ENCODE peak calls at places on chromosomes 3 and 15, in nine cellular contexts. N is endothelial cell of umbilical vein, T is PC-9, G is heart left ventricle, F is lower lobe of right lung, B is stomach, S is upper lobe of left lung, A is choroid plexus epithelial cell, V is GM06990. L is an unnamed sample.

GRCh38 chr15:39283531-39283930 is 297.3 kb upstream of the THBS1 start:
- DNase-seq in T (no peak), V (no peak), A (peak), F (no peak), G (no peak), S (no peak), N (no peak), B (no peak), L (no peak)

GRCh38 chr3:139794469-139795265 is 116.9 kb upstream of the NMNAT3 start:
- DNase-seq in T (no peak), G (no peak), A (peak), B (no peak), V (no peak), N (no peak), F (no peak), S (no peak), L (no peak)

GRCh38 chr3:16897254-16897926 is 12.6 kb downstream of the PLCL2 start:
- DNase-seq in B (no peak), N (no peak), F (no peak), T (no peak), S (no peak), G (no peak), A (peak), V (peak), L (peak)

GRCh38 chr3:174365796-174366195 is 493.3 kb upstream of the NAALADL2 start:
- DNase-seq in F (no peak), T (no peak), B (no peak), A (no peak), G (no peak), N (no peak), V (no peak), S (no peak), L (no peak)

GRCh38 chr3:47261301-47261700 is 21.3 kb downstream of the KIF9 start:
- DNase-seq in T (peak), A (no peak), N (no peak), G (no peak), B (no peak), V (no peak), F (peak), S (no peak), L (no peak)

GRCh38 chr15:66657062-66658020 is 44.7 kb upstream of the SMAD6 start:
- DNase-seq in A (no peak), F (no peak), S (no peak), N (no peak), G (no peak), T (no peak), V (no peak), B (no peak), L (no peak)

GRCh38 chr3:113223831-113224240 is 12.5 kb downstream of the BOC start:
- DNase-seq in S (no peak), G (no peak), A (peak), N (no peak), F (peak), V (peak), B (no peak), T (no peak), L (peak)

GRCh38 chr15:41945701-41946100 is 26.7 kb downstream of the EHD4 start:
- DNase-seq in G (no peak), S (no peak), A (no peak), V (no peak), N (no peak), F (no peak), B (no peak), T (no peak), L (no peak)

GRCh38 chr3:156431334-156432121 is 123.4 kb downstream of the SSR3 start:
- DNase-seq in F (no peak), N (peak), G (no peak), A (no peak), V (no peak), B (no peak), T (no peak), S (no peak), L (no peak)

GRCh38 chr3:128395046-128395445 is 71.6 kb downstream of the DNAJB8 start:
- DNase-seq in S (no peak), T (no peak), N (no peak), G (no peak), V (no peak), A (no peak), F (no peak), B (no peak), L (no peak)

GRCh38 chr15:71440479-71441071 is 325.3 kb downstream of the THSD4 start:
- DNase-seq in F (no peak), B (no peak), V (peak), T (no peak), N (peak), S (no peak), G (no peak), A (peak), L (peak)

GRCh38 chr3:49277357-49277723 is 308 bp upstream of the C3orf62 start:
- DNase-seq in F (no peak), B (no peak), T (no peak), V (no peak), A (peak), S (no peak), N (no peak), G (no peak), L (no peak)

GRCh38 chr15:56168394-56168793 is 75.3 kb downstream of the RFX7 start:
- DNase-seq in T (no peak), N (no peak), S (no peak), B (no peak), V (no peak), A (peak), G (no peak), F (no peak), L (no peak)

GRCh38 chr15:87671289-87671688 is 585.2 kb downstream of the NTRK3 start:
- DNase-seq in V (no peak), S (no peak), G (no peak), F (no peak), T (no peak), A (no peak), N (no peak), B (no peak), L (no peak)

GRCh38 chr15:87667643-87668042 is 588.9 kb downstream of the NTRK3 start:
- DNase-seq in B (no peak), T (no peak), F (no peak), G (no peak), A (no peak), V (no peak), S (no peak), N (no peak), L (no peak)

GRCh38 chr15:87669846-87670245 is 586.7 kb downstream of the NTRK3 start:
- DNase-seq in B (no peak), F (no peak), A (no peak), V (no peak), S (no peak), T (no peak), N (no peak), G (no peak), L (no peak)

DNA sequence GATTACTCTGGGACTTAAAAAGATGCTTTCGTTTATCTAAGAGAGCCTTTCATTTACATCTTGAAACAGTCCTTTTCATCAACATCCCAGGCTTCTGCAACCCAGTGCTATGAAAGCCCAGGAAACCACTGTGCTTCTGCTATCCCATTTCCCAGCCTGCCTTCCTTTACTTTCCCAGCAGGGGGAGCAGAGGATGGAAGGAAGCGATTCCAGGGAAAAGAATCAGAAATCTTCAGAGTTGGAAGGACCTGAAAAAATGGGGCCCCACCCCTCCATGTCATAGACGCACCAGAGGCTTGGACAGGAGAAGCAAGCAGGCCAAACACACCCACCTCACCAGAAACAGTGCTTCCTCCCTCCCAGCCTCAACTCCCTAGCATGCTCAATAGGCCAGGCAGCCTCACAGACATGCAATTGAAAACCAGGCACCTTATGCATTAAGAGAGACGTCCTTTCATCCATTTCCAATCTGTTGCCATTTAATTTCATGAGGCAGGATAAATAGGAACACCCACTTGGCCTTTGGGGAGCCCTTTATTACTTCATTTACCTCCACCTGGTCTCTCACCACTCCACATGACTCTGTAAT is 584.1 kb downstream of the NTRK3 start:
- DNase-seq in S (no peak), G (no peak), V (no peak), B (no peak), N (peak), F (no peak), T (no peak), A (peak), L (no peak)
- TF ChIP-seq CTCF in S (peak), G (peak), V (no peak), B (peak), N (peak), F (peak), T (peak), A (peak), L (no peak)

GRCh38 chr15:73127302-73127936 is 75.2 kb downstream of the NEO1 start:
- DNase-seq in F (no peak), T (no peak), G (no peak), N (peak), V (peak), A (peak), S (no peak), B (no peak), L (peak)
- TF ChIP-seq CTCF in F (peak), T (peak), G (peak), N (peak), V (peak), A (peak), S (peak), B (peak), L (peak)

DNA sequence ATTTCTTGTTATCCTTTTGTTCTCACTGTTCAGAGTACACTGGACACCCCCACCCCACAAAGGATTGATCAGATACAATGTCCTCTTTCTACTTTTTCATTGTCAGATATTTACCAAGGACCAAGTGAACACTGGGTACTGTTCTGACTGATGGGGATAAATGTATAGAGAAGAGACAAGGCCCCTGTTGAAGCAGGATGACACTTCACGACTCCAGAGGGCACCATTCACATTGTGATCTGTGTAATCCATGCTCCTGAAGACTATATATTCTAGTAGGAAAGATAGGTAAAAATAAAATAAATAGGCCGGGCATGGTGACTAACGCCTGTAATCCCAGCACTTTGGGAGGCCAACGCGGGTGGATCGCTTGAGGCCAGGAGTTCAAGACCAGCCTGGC is 7.2 kb upstream of the CRYGS start:
- DNase-seq in F (no peak), B (no peak), S (no peak), N (no peak), G (no peak), T (no peak), V (no peak), A (no peak), L (no peak)
- TF ChIP-seq CTCF in F (no peak), B (no peak), S (no peak), N (no peak), G (no peak), T (no peak), V (no peak), A (no peak), L (no peak)

DNA sequence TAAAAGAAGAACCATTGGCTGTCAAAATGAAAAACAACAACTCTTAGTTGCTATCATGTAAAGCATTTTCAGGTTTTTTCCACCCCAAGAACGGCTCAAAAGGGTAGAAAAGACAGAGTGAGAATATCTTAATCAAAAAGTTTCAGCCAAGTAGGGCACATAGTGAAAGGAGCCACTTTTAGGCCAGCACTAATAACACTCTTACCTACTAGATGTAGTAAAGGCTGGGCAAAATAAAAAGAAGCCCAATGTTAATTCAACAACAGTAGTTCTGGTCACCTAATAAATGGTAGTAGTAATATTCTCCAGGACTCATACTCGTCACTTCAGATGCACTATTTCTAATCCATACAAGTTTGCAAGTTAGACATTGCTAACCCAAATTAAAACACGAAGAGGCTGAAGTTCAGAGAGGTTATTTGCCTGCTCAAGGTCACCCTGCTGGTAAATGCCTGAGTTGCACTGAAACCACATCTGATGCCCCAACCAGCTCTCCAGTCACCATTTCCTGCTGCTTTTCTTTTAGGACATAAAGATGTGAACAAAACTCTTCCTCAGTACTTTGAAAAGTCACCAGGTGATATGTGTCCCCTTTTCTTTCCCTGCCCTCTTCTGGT is 7.5 kb downstream of the GOLIM4 start:
- DNase-seq in T (no peak), N (no peak), V (peak), B (no peak), F (no peak), S (no peak), G (no peak), A (no peak), L (peak)
- TF ChIP-seq CTCF in T (no peak), N (peak), V (peak), B (peak), F (peak), S (no peak), G (peak), A (peak), L (peak)

DNA sequence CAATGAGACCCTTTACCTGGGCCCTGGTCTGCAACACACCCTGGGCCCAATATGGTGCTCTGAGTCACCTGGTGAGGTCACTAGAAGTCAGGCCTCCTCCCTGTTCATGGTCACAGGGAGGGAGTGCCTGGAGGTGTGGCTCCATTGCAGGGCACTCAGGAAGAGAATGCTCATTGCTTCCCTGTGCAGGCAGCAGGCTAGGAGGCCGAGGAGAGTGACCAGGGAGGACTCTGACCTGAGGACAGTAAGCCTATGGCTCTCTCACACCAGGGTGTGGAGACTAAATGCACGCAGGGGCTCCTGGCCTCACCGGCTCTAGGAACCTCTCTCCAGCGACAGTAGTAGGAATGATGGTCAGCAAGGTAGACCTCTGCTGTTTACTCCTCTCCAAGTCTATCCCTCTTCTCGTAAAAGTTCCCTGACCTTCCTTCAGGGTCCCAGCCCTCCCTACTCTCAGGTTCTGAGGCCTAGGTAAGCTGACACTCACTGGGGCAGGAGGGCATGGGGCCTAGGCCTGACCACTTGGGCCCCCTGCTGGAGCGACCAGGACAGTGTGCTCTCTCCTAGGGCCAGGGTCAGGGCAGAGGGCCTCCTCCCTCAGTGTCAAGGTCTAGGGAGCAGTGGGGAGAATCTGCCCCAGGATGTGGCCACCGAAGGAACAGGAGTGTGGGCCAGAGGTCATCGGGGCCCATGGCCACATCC is 9.6 kb upstream of the SLCO2A1 start:
- DNase-seq in G (no peak), V (no peak), T (peak), F (no peak), B (peak), S (no peak), N (no peak), A (no peak), L (no peak)
- TF ChIP-seq CTCF in G (peak), V (no peak), T (no peak), F (no peak), B (no peak), S (peak), N (peak), A (peak), L (peak)

GRCh38 chr3:52063026-52063723 is 6.8 kb upstream of the DUSP7 start:
- DNase-seq in F (no peak), N (no peak), V (no peak), T (no peak), A (no peak), G (no peak), S (no peak), B (no peak), L (no peak)
- TF ChIP-seq CTCF in F (no peak), N (no peak), V (no peak), T (no peak), A (peak), G (no peak), S (no peak), B (no peak), L (no peak)

GRCh38 chr15:69065981-69066645 is 51.6 kb downstream of the NOX5 start:
- DNase-seq in F (no peak), N (no peak), G (no peak), T (no peak), A (no peak), S (no peak), V (no peak), B (no peak), L (no peak)

GRCh38 chr15:69067296-69067695 is 52.8 kb downstream of the NOX5 start:
- DNase-seq in V (no peak), S (no peak), B (no peak), T (no peak), G (no peak), N (no peak), F (no peak), A (no peak), L (no peak)

GRCh38 chr15:69066646-69066995 is 52.1 kb downstream of the NOX5 start:
- DNase-seq in B (no peak), A (no peak), G (no peak), V (no peak), T (no peak), F (no peak), S (no peak), N (no peak), L (no peak)

GRCh38 chr15:69061414-69061842 is 46.9 kb downstream of the NOX5 start:
- DNase-seq in F (no peak), G (no peak), S (no peak), N (no peak), T (no peak), B (no peak), A (no peak), V (no peak), L (no peak)

DNA sequence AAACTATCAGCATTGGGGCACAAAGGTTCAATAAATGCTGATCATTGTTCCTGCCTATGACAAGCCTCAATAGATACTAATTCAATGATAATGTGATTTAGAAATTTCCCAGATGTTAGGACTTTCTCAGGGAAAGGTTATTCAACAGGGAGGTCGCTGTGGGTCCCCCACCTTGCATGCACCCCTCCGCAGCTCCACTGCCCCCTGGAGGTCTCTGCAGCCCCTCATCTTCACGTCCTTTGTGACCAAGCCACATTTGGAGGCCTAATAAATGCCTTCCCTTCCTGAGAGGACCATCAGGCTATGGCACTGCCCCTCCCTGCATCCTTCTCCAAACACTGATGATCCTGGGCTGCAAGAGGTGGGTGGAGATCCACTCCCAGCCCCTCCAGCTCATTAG is 50.2 kb downstream of the NOX5 start:
- DNase-seq in F (no peak), S (no peak), V (no peak), G (no peak), T (no peak), B (no peak), N (no peak), A (no peak), L (no peak)
- TF ChIP-seq CTCF in F (no peak), S (no peak), V (peak), G (no peak), T (no peak), B (no peak), N (no peak), A (no peak), L (no peak)

DNA sequence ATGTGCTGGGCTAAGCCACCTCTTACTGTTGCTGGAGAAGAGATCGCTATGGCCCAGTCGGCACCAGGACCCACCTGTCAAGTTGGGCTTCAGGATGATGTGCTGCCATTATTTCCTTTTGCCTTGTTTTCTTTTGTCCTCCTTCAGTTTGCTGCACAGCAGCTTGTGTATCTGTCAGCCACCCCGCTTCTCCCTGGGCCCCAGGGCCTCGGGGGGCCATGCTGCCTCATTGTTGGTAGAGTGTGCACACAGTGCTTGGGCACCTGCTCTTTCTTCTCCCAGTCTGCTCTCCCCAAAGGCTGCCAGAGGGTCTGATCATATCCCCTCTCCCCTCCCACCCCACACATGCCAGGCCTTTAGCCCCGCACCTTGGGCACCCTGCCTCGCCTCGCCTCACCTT is 185.5 kb upstream of the ATP10A start:
- DNase-seq in N (no peak), F (no peak), B (no peak), A (no peak), T (no peak), V (no peak), G (no peak), S (no peak), L (no peak)
- TF ChIP-seq CTCF in N (no peak), F (no peak), B (no peak), A (no peak), T (no peak), V (no peak), G (no peak), S (no peak), L (no peak)

DNA sequence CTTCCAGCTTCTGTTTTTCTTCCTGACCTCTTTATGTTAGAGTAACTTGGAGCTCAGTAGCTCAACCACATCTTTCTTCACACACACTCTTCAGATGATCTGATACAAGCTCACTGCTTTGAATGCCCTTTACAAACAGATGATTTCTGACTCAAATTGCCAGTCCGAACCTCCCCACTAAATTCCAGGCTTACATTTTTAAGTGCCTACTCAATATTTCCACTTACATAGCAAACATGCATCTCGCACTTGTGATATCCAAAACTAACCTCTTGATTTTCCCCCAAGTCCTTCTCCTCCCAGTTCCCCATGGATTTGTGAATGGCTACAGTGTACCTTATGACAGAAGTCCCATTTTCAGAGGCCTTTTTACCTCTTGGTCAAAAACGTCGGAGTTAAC is 139.1 kb downstream of the GBE1 start:
- DNase-seq in V (no peak), S (no peak), N (no peak), B (no peak), A (peak), T (no peak), G (no peak), F (no peak), L (no peak)
- TF ChIP-seq CTCF in V (no peak), S (no peak), N (no peak), B (no peak), A (no peak), T (no peak), G (no peak), F (no peak), L (no peak)

L was measured in GM10248.